ENCODE peak calls at places on chromosomes 5 and 9, in six cellular contexts. R is GM23338, Q is A673, P is endothelial cell of umbilical vein, B is neural progenitor cell, H is GM23248. F is an unnamed sample.
A peak's percentile ranks its signal among the peaks of the same experiment; 100 is the strongest.

GRCh38 chr5:154315196-154315595 is 124.7 kb downstream of the GALNT10 start:
- DNase-seq in R (no peak), Q (no peak), P (no peak), B (no peak), H (no peak), F (no peak)

GRCh38 chr5:177140312-177140711 is 6.7 kb downstream of the NSD1 start:
- DNase-seq in R (no peak), Q (no peak), P (no peak), B (no peak), H (no peak), F (no peak)

GRCh38 chr9:112120471-112120925 is 54.6 kb downstream of the SUSD1 start:
- DNase-seq in R (peak; percentile 35), Q (peak; percentile 53), P (no peak), B (peak; percentile 50), H (peak; percentile 7), F (peak; percentile 61)

GRCh38 chr9:137244486-137245449 is 3.7 kb downstream of the TUBB4B start:
- DNase-seq in R (no peak), Q (no peak), P (no peak), B (peak; percentile 31), H (peak; percentile 36), F (no peak)

GRCh38 chr5:180173875-180174586 is 35.0 kb downstream of the RASGEF1C start:
- DNase-seq in R (no peak), Q (no peak), P (no peak), B (no peak), H (peak; percentile 60), F (peak; percentile 88)

GRCh38 chr5:177431317-177432142 is 5.1 kb downstream of the GRK6 start:
- DNase-seq in R (no peak), Q (no peak), P (no peak), B (no peak), H (no peak), F (no peak)

GRCh38 chr5:68147659-68148058 is 67.9 kb upstream of the PIK3R1 start:
- DNase-seq in R (no peak), Q (no peak), P (no peak), B (no peak), H (no peak), F (peak; percentile 67)

GRCh38 chr5:152309926-152310450 is 95.1 kb downstream of the NMUR2 start:
- DNase-seq in R (no peak), Q (no peak), P (no peak), B (peak; percentile 71), H (no peak), F (no peak)

GRCh38 chr9:21095561-21095960 is 17.8 kb upstream of the IFNB1 start:
- DNase-seq in R (no peak), Q (no peak), P (no peak), B (no peak), H (no peak), F (no peak)

GRCh38 chr9:113564804-113565237 is 101.3 kb downstream of the RGS3 start:
- DNase-seq in R (peak; percentile 78), Q (peak; percentile 62), P (no peak), B (peak; percentile 73), H (peak; percentile 93), F (peak; percentile 59)

GRCh38 chr5:173775261-173775660 is 112.9 kb upstream of the CPEB4 start:
- DNase-seq in R (no peak), Q (no peak), P (no peak), B (no peak), H (no peak), F (no peak)

GRCh38 chr5:173771743-173772406 is 116.3 kb upstream of the CPEB4 start:
- DNase-seq in R (no peak), Q (no peak), P (no peak), B (no peak), H (no peak), F (no peak)

GRCh38 chr5:173775692-173776135 is 112.4 kb upstream of the CPEB4 start:
- DNase-seq in R (no peak), Q (no peak), P (no peak), B (no peak), H (no peak), F (no peak)

GRCh38 chr5:173772407-173773059 is 115.6 kb upstream of the CPEB4 start:
- DNase-seq in R (no peak), Q (no peak), P (no peak), B (no peak), H (no peak), F (no peak)

DNA sequence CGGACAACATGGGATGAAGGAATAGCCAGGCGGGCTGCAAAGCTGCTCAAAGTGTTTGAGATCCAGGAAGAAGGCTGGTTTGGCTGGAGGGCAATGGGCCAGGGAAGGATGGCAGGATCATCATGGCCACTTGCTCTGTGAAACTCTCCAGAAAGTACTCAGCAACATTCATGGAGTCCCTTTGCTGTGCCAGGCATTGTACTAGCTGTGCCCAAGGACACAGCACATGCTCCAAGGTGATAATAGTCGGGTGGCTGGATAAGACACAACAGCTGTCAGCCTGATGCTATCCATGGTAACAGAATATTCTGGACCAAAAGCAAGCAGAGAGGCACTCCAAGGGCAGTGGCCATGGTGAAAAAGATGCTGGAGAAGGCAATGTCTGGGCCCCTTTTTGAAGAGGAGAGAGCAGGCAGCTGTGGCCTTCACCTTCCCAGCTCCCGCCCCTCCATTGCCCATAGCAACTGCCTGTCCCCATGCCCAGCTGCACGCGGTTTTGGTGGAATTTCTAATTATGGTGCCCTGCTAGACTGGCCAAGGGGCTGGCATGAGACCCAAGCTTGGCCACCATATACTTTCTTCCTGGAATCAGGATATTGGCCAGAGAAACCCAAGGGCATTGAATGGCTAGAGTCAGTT is 113.8 kb upstream of the CPEB4 start:
- DNase-seq in R (no peak), Q (no peak), P (no peak), B (no peak), H (no peak), F (no peak)
- TF ChIP-seq EZH2 in R (no peak), Q (no peak), P (no peak), B (no peak), H (no peak), F (no peak)

GRCh38 chr9:2620876-2621677 is 510 bp upstream of the VLDLR start:
- DNase-seq in R (peak; percentile 94), Q (peak; percentile 86), P (peak; percentile 58), B (peak; percentile 90), H (peak; percentile 96), F (peak; percentile 65)
- H3K27ac ChIP-seq in R (peak overlapping the region; percentile 92), Q (no peak overlapping the region), P (no peak overlapping the region), B (no peak overlapping the region), H (peak overlapping the region; percentile 69), F (no peak overlapping the region)

GRCh38 chr9:126625329-126626116 is 11.8 kb downstream of the LMX1B start:
- DNase-seq in R (peak; percentile 57), Q (no peak), P (no peak), B (peak; percentile 88), H (no peak), F (no peak)
- TF ChIP-seq EZH2 in R (peak; percentile 83), Q (peak; percentile 89), P (peak; percentile 66), B (peak; percentile 76), H (no peak), F (peak; percentile 86)

GRCh38 chr5:95993776-95994175 is 32.1 kb upstream of the ELL2 start:
- DNase-seq in R (no peak), Q (no peak), P (no peak), B (no peak), H (no peak), F (no peak)

GRCh38 chr5:95995947-95996489 is 34.4 kb upstream of the ELL2 start:
- DNase-seq in R (peak; percentile 9), Q (no peak), P (no peak), B (peak; percentile 13), H (no peak), F (no peak)

GRCh38 chr5:95989283-95990048 is 27.8 kb upstream of the ELL2 start:
- DNase-seq in R (no peak), Q (no peak), P (peak; percentile 41), B (no peak), H (no peak), F (no peak)

GRCh38 chr5:95996904-95997751 is 35.5 kb upstream of the ELL2 start:
- DNase-seq in R (no peak), Q (no peak), P (no peak), B (no peak), H (no peak), F (no peak)

DNA sequence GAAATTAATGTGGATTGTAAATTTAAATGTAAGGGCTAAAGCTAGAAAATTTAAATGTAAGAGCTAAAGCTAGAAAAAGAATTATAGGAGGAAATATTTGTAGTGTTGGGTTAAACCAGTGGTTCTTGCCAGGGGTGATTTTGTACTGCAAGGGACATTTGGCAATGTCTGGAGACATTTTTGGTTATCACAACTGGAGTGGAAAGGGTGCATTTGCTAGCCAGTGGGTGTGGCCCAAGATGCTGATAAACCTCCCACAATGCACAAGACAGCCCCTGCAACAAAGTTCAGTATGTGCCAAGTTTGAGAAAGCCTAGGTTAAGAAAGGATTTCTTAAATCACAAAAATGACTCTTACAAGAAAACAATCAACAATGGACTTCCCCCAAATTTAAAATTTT is 31.6 kb upstream of the ELL2 start:
- DNase-seq in R (no peak), Q (no peak), P (no peak), B (no peak), H (no peak), F (no peak)
- H3K27ac ChIP-seq in R (no peak overlapping the region), Q (no peak overlapping the region), P (no peak overlapping the region), B (no peak overlapping the region), H (no peak overlapping the region), F (no peak overlapping the region)

GRCh38 chr5:64506567-64507321 is 929 bp downstream of the RGS7BP start:
- DNase-seq in R (peak; percentile 81), Q (no peak), P (no peak), B (peak; percentile 62), H (no peak), F (no peak)
- TF ChIP-seq EZH2 in R (no peak), Q (no peak), P (peak; percentile 41), B (peak; percentile 48), H (no peak), F (no peak)

DNA sequence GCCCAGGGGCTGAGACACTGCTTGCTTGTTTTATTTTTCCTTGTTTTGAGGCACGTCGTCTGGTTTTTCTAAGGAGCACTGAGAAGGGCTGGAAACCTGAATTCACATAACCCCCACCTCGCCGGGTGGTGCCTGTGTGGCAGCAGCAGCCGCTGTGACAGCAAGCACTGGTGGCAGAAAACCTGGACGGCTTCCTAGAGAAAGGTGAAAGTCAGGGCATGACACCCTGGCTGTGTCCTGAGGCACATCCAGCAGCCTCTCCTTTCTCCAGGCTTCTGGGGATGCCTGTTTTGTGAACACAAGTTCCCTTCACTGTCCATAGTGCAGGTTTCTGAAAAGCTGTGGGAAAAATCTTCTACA is 29.2 kb downstream of the MRPL36 start:
- DNase-seq in R (no peak), Q (no peak), P (no peak), B (no peak), H (no peak), F (no peak)
- H3K27ac ChIP-seq in R (no peak overlapping the region), Q (no peak overlapping the region), P (no peak overlapping the region), B (no peak overlapping the region), H (no peak overlapping the region), F (no peak overlapping the region)

F was measured in astrocyte.